ENCODE peak calls at places on chromosomes 11 and 22, in seven cellular contexts. R is posterior cingulate gyrus; G is activated T-cell treated with anti-CD3 and anti-CD28 coated beads for 48 hours; P is stimulated activated CD4-positive, alpha-beta T cell treated with anti-CD3 and anti-CD28 coated beads, Interleukin-12 subunit alpha, Interleukin-12 subunit beta, amount 100 ng/mL, for 48 hours; Y is germinal center; I is GM19239; Z is C1 segment of cervical spinal cord. F is an unnamed sample.

GRCh38 chr22:43971112-43971511 is 15.9 kb downstream of the SAMM50 start:
- DNase-seq in Z (no peak), P (no peak), Y (no peak), R (no peak), I (no peak), G (no peak), F (no peak)

GRCh38 chr11:72781313-72782080 is 12.3 kb downstream of the STARD10 start:
- DNase-seq in P (peak; percentile 41), R (no peak), G (peak; percentile 39), I (peak; percentile 90), Z (no peak), Y (peak; percentile 78), F (peak; percentile 50)

GRCh38 chr11:57562596-57562995 is 4.9 kb downstream of the UBE2L6 start:
- DNase-seq in Z (no peak), R (no peak), Y (no peak), P (no peak), G (no peak), I (no peak), F (no peak)

GRCh38 chr22:49269928-49270327 is 557.7 kb downstream of the BRD1 start:
- DNase-seq in G (no peak), Y (no peak), Z (no peak), I (no peak), P (no peak), R (no peak), F (no peak)

GRCh38 chr11:112961146-112961668 is at the start of gene NCAM1:
- DNase-seq in Y (peak; percentile 16), R (peak; percentile 90), I (no peak), G (no peak), P (no peak), Z (peak; percentile 23), F (peak; percentile 10)

GRCh38 chr11:94740975-94741707 is 27.0 kb upstream of the AMOTL1 start:
- DNase-seq in Z (no peak), R (no peak), I (peak; percentile 47), Y (peak; percentile 20), P (no peak), G (no peak), F (no peak)

GRCh38 chr11:5288108-5288911 is 13.4 kb downstream of the OR51B4 start:
- DNase-seq in Y (no peak), I (no peak), R (no peak), G (no peak), Z (no peak), P (no peak), F (no peak)

GRCh38 chr22:35739642-35740041 is 22.0 kb downstream of the APOL5 start:
- DNase-seq in P (no peak), I (no peak), Y (no peak), Z (no peak), G (no peak), R (no peak), F (no peak)

GRCh38 chr22:32850591-32851517 is 49.3 kb downstream of the TIMP3 start:
- DNase-seq in Z (no peak), G (no peak), I (no peak), R (no peak), Y (no peak), P (no peak), F (no peak)

GRCh38 chr11:130775306-130776043 is 140.8 kb downstream of the SNX19 start:
- DNase-seq in Y (no peak), P (no peak), I (no peak), R (no peak), G (no peak), Z (no peak), F (no peak)

GRCh38 chr11:21007297-21007696 is 337.9 kb downstream of the NELL1 start:
- DNase-seq in P (no peak), I (no peak), Y (no peak), Z (no peak), R (no peak), G (no peak), F (no peak)

GRCh38 chr11:129189646-129190045 is 2.5 kb downstream of the ARHGAP32 start:
- DNase-seq in Z (no peak), G (no peak), Y (no peak), I (no peak), P (no peak), R (no peak), F (no peak)

GRCh38 chr11:126282361-126282741 is 542 bp upstream of the TIRAP start:
- DNase-seq in G (peak; percentile 18), R (peak; percentile 30), P (no peak), I (no peak), Z (no peak), Y (peak; percentile 49), F (peak; percentile 35)

GRCh38 chr11:12827929-12828812 is 153.9 kb downstream of the TEAD1 start:
- DNase-seq in Z (no peak), R (peak; percentile 18), G (no peak), P (no peak), I (peak; percentile 12), Y (no peak), F (peak; percentile 46)

GRCh38 chr11:88354909-88355308 is 17.4 kb upstream of the CTSC start:
- DNase-seq in P (no peak), Y (no peak), G (no peak), I (no peak), R (no peak), Z (no peak), F (no peak)

GRCh38 chr11:75241906-75242644 is 1.5 kb downstream of the TPBGL start:
- DNase-seq in P (no peak), Y (no peak), G (no peak), R (no peak), Z (no peak), I (no peak), F (no peak)

GRCh38 chr11:128305588-128305987 is 281.8 kb downstream of the ETS1 start:
- DNase-seq in R (no peak), P (no peak), G (no peak), I (no peak), Z (no peak), Y (no peak), F (peak; percentile 16)

GRCh38 chr11:19777342-19778102 is 64.9 kb downstream of the NAV2 start:
- DNase-seq in P (no peak), Y (peak; percentile 16), G (no peak), Z (no peak), I (peak; percentile 45), R (no peak), F (no peak)

GRCh38 chr11:34654491-34655334 is 33.8 kb downstream of the EHF start:
- DNase-seq in G (no peak), Z (no peak), P (no peak), I (no peak), R (no peak), Y (no peak), F (no peak)

GRCh38 chr11:2750601-2751522 is 51.1 kb upstream of the KCNQ1OT1 start:
- DNase-seq in I (no peak), R (no peak), G (no peak), Z (no peak), Y (no peak), P (no peak), F (no peak)

GRCh38 chr11:17036666-17037658 is 22.7 kb upstream of the PLEKHA7 start:
- DNase-seq in P (no peak), R (no peak), G (no peak), Z (no peak), I (no peak), Y (no peak), F (peak; percentile 4)

GRCh38 chr11:63862923-63863322 is 24.0 kb downstream of the MARK2 start:
- DNase-seq in Y (no peak), I (no peak), Z (no peak), G (no peak), P (no peak), R (no peak), F (no peak)

GRCh38 chr11:19374189-19374588 is 133.4 kb upstream of the E2F8 start:
- DNase-seq in G (no peak), Y (no peak), P (no peak), I (no peak), R (no peak), Z (no peak), F (no peak)

GRCh38 chr11:1924121-1924520 is 4.6 kb downstream of the TNNT3 start:
- DNase-seq in I (no peak), G (no peak), Z (no peak), R (no peak), Y (no peak), P (no peak), F (no peak)

GRCh38 chr11:34313099-34313517 is 44.7 kb downstream of the ABTB2 start:
- DNase-seq in P (no peak), G (no peak), I (no peak), Y (peak; percentile 52), Z (no peak), R (no peak), F (peak; percentile 39)

GRCh38 chr22:36536717-36537116 is 7.8 kb upstream of the EIF3D start:
- DNase-seq in Z (no peak), R (no peak), Y (no peak), P (no peak), G (no peak), I (no peak), F (no peak)

GRCh38 chr22:35540600-35541253 is at the start of gene RASD2:
- DNase-seq in Z (no peak), Y (no peak), G (peak; percentile 27), P (peak; percentile 38), R (peak; percentile 54), I (peak; percentile 63), F (peak; percentile 31)

GRCh38 chr11:100780470-100780869 is 93.4 kb downstream of the ARHGAP42 start:
- DNase-seq in P (no peak), R (no peak), Z (no peak), I (no peak), Y (no peak), G (no peak), F (no peak)

GRCh38 chr11:44538375-44539054 is 26.9 kb upstream of the CD82 start:
- DNase-seq in G (peak; percentile 62), R (peak; percentile 64), I (peak; percentile 82), Y (peak; percentile 86), Z (no peak), P (peak; percentile 61), F (peak; percentile 65)

GRCh38 chr11:79388201-79388600 is 52.6 kb downstream of the TENM4 start:
- DNase-seq in R (no peak), P (no peak), Z (no peak), I (no peak), G (no peak), Y (no peak), F (no peak)

GRCh38 chr11:111796696-111797095 is 30.5 kb upstream of the PPP2R1B start:
- DNase-seq in I (no peak), Y (no peak), R (no peak), Z (no peak), P (no peak), G (no peak), F (no peak)

GRCh38 chr22:41862530-41863266 is 29.8 kb downstream of the SREBF2 start:
- DNase-seq in Y (peak; percentile 39), R (no peak), P (peak; percentile 52), Z (no peak), I (peak; percentile 52), G (peak; percentile 55), F (peak; percentile 34)

GRCh38 chr22:41048791-41049717 is 43.3 kb upstream of the EP300 start:
- DNase-seq in Y (no peak), Z (no peak), I (no peak), G (no peak), R (no peak), P (no peak), F (no peak)

F was measured in OCI-LY7.